ENCODE peak calls at places on chromosomes 2 and 18, in six cellular contexts. One of them, this sample, is unnamed.

GRCh38 chr18:38077219-38077618 is 511.6 kb upstream of the CELF4 start:
- DNase-seq in midbrain: no peak
- DNase-seq in H7: peak
- DNase-seq in mesenchymal stem cell: peak
- DNase-seq in uterus: no peak
- DNase-seq in GM12865: no peak
- DNase-seq in this sample: no peak

GRCh38 chr18:49967914-49968313 is 154.6 kb upstream of the ACAA2 start:
- DNase-seq in midbrain: no peak
- DNase-seq in H7: no peak
- DNase-seq in mesenchymal stem cell: no peak
- DNase-seq in uterus: no peak
- DNase-seq in GM12865: no peak
- DNase-seq in this sample: no peak

GRCh38 chr18:77323640-77324370 is 74.2 kb downstream of the GALR1 start:
- DNase-seq in midbrain: no peak
- DNase-seq in H7: no peak
- DNase-seq in mesenchymal stem cell: no peak
- DNase-seq in uterus: no peak
- DNase-seq in GM12865: no peak
- DNase-seq in this sample: no peak

GRCh38 chr2:225112362-225113111 is 70.3 kb upstream of the DOCK10 start:
- DNase-seq in midbrain: peak
- DNase-seq in H7: no peak
- DNase-seq in mesenchymal stem cell: no peak
- DNase-seq in uterus: no peak
- DNase-seq in GM12865: peak
- DNase-seq in this sample: no peak

GRCh38 chr18:75074196-75075015 is 134.5 kb downstream of the PTGR3 start:
- DNase-seq in midbrain: no peak
- DNase-seq in H7: no peak
- DNase-seq in mesenchymal stem cell: no peak
- DNase-seq in uterus: no peak
- DNase-seq in GM12865: no peak
- DNase-seq in this sample: no peak

GRCh38 chr2:176072292-176072669 is 11.5 kb downstream of the EVX2 start:
- DNase-seq in midbrain: no peak
- DNase-seq in H7: no peak
- DNase-seq in mesenchymal stem cell: no peak
- DNase-seq in uterus: no peak
- DNase-seq in GM12865: no peak
- DNase-seq in this sample: no peak

GRCh38 chr2:238636269-238637073 is 209.7 kb downstream of the ASB1 start:
- DNase-seq in midbrain: no peak
- DNase-seq in H7: no peak
- DNase-seq in mesenchymal stem cell: peak
- DNase-seq in uterus: no peak
- DNase-seq in GM12865: no peak
- DNase-seq in this sample: peak

GRCh38 chr2:126801473-126801872 is 97.2 kb upstream of the TEX51 start:
- DNase-seq in midbrain: no peak
- DNase-seq in H7: no peak
- DNase-seq in mesenchymal stem cell: no peak
- DNase-seq in uterus: no peak
- DNase-seq in GM12865: no peak
- DNase-seq in this sample: no peak

GRCh38 chr2:24111407-24111861 is 11.7 kb downstream of the PFN4 start:
- DNase-seq in midbrain: no peak
- DNase-seq in H7: no peak
- DNase-seq in mesenchymal stem cell: peak
- DNase-seq in uterus: no peak
- DNase-seq in GM12865: no peak
- DNase-seq in this sample: no peak

GRCh38 chr2:152200562-152201465 is 25.3 kb upstream of the STAM2 start:
- DNase-seq in midbrain: no peak
- DNase-seq in H7: peak
- DNase-seq in mesenchymal stem cell: peak
- DNase-seq in uterus: peak
- DNase-seq in GM12865: peak
- DNase-seq in this sample: peak

GRCh38 chr2:46967990-46968647 is 52.5 kb upstream of the MCFD2 start:
- DNase-seq in midbrain: peak
- DNase-seq in H7: no peak
- DNase-seq in mesenchymal stem cell: peak
- DNase-seq in uterus: peak
- DNase-seq in GM12865: no peak
- DNase-seq in this sample: peak

GRCh38 chr2:205758051-205758450 is 75.8 kb downstream of the NRP2 start:
- DNase-seq in midbrain: no peak
- DNase-seq in H7: no peak
- DNase-seq in mesenchymal stem cell: peak
- DNase-seq in uterus: peak
- DNase-seq in GM12865: no peak
- DNase-seq in this sample: peak

GRCh38 chr18:9323750-9324445 is 10.7 kb upstream of the TWSG1 start:
- DNase-seq in midbrain: no peak
- DNase-seq in H7: no peak
- DNase-seq in mesenchymal stem cell: peak
- DNase-seq in uterus: no peak
- DNase-seq in GM12865: no peak
- DNase-seq in this sample: no peak

GRCh38 chr2:240127351-240127750 is 8.8 kb downstream of the COPS9 start:
- DNase-seq in midbrain: no peak
- DNase-seq in H7: peak
- DNase-seq in mesenchymal stem cell: no peak
- DNase-seq in uterus: no peak
- DNase-seq in GM12865: no peak
- DNase-seq in this sample: no peak

GRCh38 chr2:69271831-69272257 is 115.2 kb downstream of the GFPT1 start:
- DNase-seq in midbrain: no peak
- DNase-seq in H7: no peak
- DNase-seq in mesenchymal stem cell: peak
- DNase-seq in uterus: no peak
- DNase-seq in GM12865: no peak
- DNase-seq in this sample: peak

GRCh38 chr2:231244382-231245252 is 46.2 kb downstream of the ARMC9 start:
- DNase-seq in midbrain: no peak
- DNase-seq in H7: no peak
- DNase-seq in mesenchymal stem cell: no peak
- DNase-seq in uterus: no peak
- DNase-seq in GM12865: no peak
- DNase-seq in this sample: no peak

GRCh38 chr2:119756837-119757236 is 2.9 kb upstream of the PTPN4 start:
- DNase-seq in midbrain: peak
- DNase-seq in H7: no peak
- DNase-seq in mesenchymal stem cell: peak
- DNase-seq in uterus: no peak
- DNase-seq in GM12865: no peak
- DNase-seq in this sample: peak

GRCh38 chr2:179594268-179595112 is 266.9 kb downstream of the ZNF385B start:
- DNase-seq in midbrain: no peak
- DNase-seq in H7: no peak
- DNase-seq in mesenchymal stem cell: no peak
- DNase-seq in uterus: no peak
- DNase-seq in GM12865: no peak
- DNase-seq in this sample: no peak

GRCh38 chr2:174697267-174697666 is 67.0 kb downstream of the CHRNA1 start:
- DNase-seq in midbrain: peak
- DNase-seq in H7: peak
- DNase-seq in mesenchymal stem cell: peak
- DNase-seq in uterus: peak
- DNase-seq in GM12865: peak
- DNase-seq in this sample: no peak

GRCh38 chr2:218991674-218992168 is 1.5 kb downstream of the CRYBA2 start:
- DNase-seq in midbrain: no peak
- DNase-seq in H7: peak
- DNase-seq in mesenchymal stem cell: peak
- DNase-seq in uterus: no peak
- DNase-seq in GM12865: no peak
- DNase-seq in this sample: no peak

GRCh38 chr2:31275976-31276375 is 42.0 kb downstream of the EHD3 start:
- DNase-seq in midbrain: no peak
- DNase-seq in H7: no peak
- DNase-seq in mesenchymal stem cell: no peak
- DNase-seq in uterus: no peak
- DNase-seq in GM12865: no peak
- DNase-seq in this sample: no peak

GRCh38 chr2:133264951-133265949 is 303.0 kb downstream of the NCKAP5 start:
- DNase-seq in midbrain: no peak
- DNase-seq in H7: peak
- DNase-seq in mesenchymal stem cell: no peak
- DNase-seq in uterus: no peak
- DNase-seq in GM12865: no peak
- DNase-seq in this sample: no peak

GRCh38 chr18:77461062-77461693 is 211.5 kb downstream of the GALR1 start:
- DNase-seq in midbrain: no peak
- DNase-seq in H7: no peak
- DNase-seq in mesenchymal stem cell: no peak
- DNase-seq in uterus: peak
- DNase-seq in GM12865: no peak
- DNase-seq in this sample: no peak

GRCh38 chr2:241506793-241507429 is 1.5 kb downstream of the STK25 start:
- DNase-seq in midbrain: no peak
- DNase-seq in H7: no peak
- DNase-seq in mesenchymal stem cell: peak
- DNase-seq in uterus: no peak
- DNase-seq in GM12865: no peak
- DNase-seq in this sample: no peak

GRCh38 chr2:63465633-63466032 is 122.6 kb downstream of the WDPCP start:
- DNase-seq in midbrain: no peak
- DNase-seq in H7: no peak
- DNase-seq in mesenchymal stem cell: peak
- DNase-seq in uterus: no peak
- DNase-seq in GM12865: no peak
- DNase-seq in this sample: no peak

GRCh38 chr18:26768388-26768787 is 97.1 kb downstream of the AQP4 start:
- DNase-seq in midbrain: no peak
- DNase-seq in H7: no peak
- DNase-seq in mesenchymal stem cell: no peak
- DNase-seq in uterus: no peak
- DNase-seq in GM12865: no peak
- DNase-seq in this sample: no peak

GRCh38 chr2:3585239-3586109 is 9.4 kb upstream of the COLEC11 start:
- DNase-seq in midbrain: no peak
- DNase-seq in H7: peak
- DNase-seq in mesenchymal stem cell: peak
- DNase-seq in uterus: peak
- DNase-seq in GM12865: no peak
- DNase-seq in this sample: no peak

GRCh38 chr2:55839182-55839819 is 84.3 kb downstream of the EFEMP1 start:
- DNase-seq in midbrain: no peak
- DNase-seq in H7: peak
- DNase-seq in mesenchymal stem cell: peak
- DNase-seq in uterus: no peak
- DNase-seq in GM12865: no peak
- DNase-seq in this sample: no peak

GRCh38 chr18:40824291-40824690 is 1130.7 kb upstream of the PIK3C3 start:
- DNase-seq in midbrain: no peak
- DNase-seq in H7: no peak
- DNase-seq in mesenchymal stem cell: no peak
- DNase-seq in uterus: no peak
- DNase-seq in GM12865: no peak
- DNase-seq in this sample: no peak

GRCh38 chr18:11429876-11430275 is 179.5 kb upstream of the SLC35G4 start:
- DNase-seq in midbrain: no peak
- DNase-seq in H7: no peak
- DNase-seq in mesenchymal stem cell: no peak
- DNase-seq in uterus: no peak
- DNase-seq in GM12865: no peak
- DNase-seq in this sample: no peak

GRCh38 chr2:55089716-55090115 is 39.5 kb upstream of the RTN4 start:
- DNase-seq in midbrain: no peak
- DNase-seq in H7: no peak
- DNase-seq in mesenchymal stem cell: no peak
- DNase-seq in uterus: no peak
- DNase-seq in GM12865: no peak
- DNase-seq in this sample: no peak

GRCh38 chr18:8218263-8218662 is 391.0 kb upstream of the RAB12 start:
- DNase-seq in midbrain: no peak
- DNase-seq in H7: no peak
- DNase-seq in mesenchymal stem cell: no peak
- DNase-seq in uterus: no peak
- DNase-seq in GM12865: no peak
- DNase-seq in this sample: no peak

GRCh38 chr18:62717059-62717849 is 1.9 kb downstream of the PHLPP1 start:
- DNase-seq in midbrain: peak
- DNase-seq in H7: no peak
- DNase-seq in mesenchymal stem cell: peak
- DNase-seq in uterus: no peak
- DNase-seq in GM12865: peak
- DNase-seq in this sample: peak

GRCh38 chr2:20540587-20541304 is 93.9 kb downstream of the RHOB start:
- DNase-seq in midbrain: no peak
- DNase-seq in H7: no peak
- DNase-seq in mesenchymal stem cell: no peak
- DNase-seq in uterus: no peak
- DNase-seq in GM12865: no peak
- DNase-seq in this sample: no peak

GRCh38 chr2:32632089-32632488 is 4.2 kb downstream of the TTC27 start:
- DNase-seq in midbrain: no peak
- DNase-seq in H7: no peak
- DNase-seq in mesenchymal stem cell: peak
- DNase-seq in uterus: no peak
- DNase-seq in GM12865: no peak
- DNase-seq in this sample: no peak

GRCh38 chr2:143890799-143891198 is 629.1 kb downstream of the ZEB2 start:
- DNase-seq in midbrain: no peak
- DNase-seq in H7: no peak
- DNase-seq in mesenchymal stem cell: no peak
- DNase-seq in uterus: no peak
- DNase-seq in GM12865: no peak
- DNase-seq in this sample: no peak

GRCh38 chr18:70082430-70082829 is 123.1 kb downstream of the RTTN start:
- DNase-seq in midbrain: peak
- DNase-seq in H7: no peak
- DNase-seq in mesenchymal stem cell: no peak
- DNase-seq in uterus: no peak
- DNase-seq in GM12865: no peak
- DNase-seq in this sample: no peak

GRCh38 chr18:74310411-74310810 is 5.2 kb upstream of the C18orf63 start:
- DNase-seq in midbrain: no peak
- DNase-seq in H7: peak
- DNase-seq in mesenchymal stem cell: peak
- DNase-seq in uterus: no peak
- DNase-seq in GM12865: peak
- DNase-seq in this sample: no peak

GRCh38 chr2:171080607-171081006 is 80.1 kb downstream of the TLK1 start:
- DNase-seq in midbrain: no peak
- DNase-seq in H7: no peak
- DNase-seq in mesenchymal stem cell: no peak
- DNase-seq in uterus: no peak
- DNase-seq in GM12865: no peak
- DNase-seq in this sample: no peak